ENCODE peak calls at places on chromosomes 16 and 17, in nine cellular contexts. One of them, this sample, is unnamed.

GRCh38 chr17:863880-864279 is 81.7 kb downstream of the MRM3 start:
- DNase-seq in NCI-H460: no peak
- DNase-seq in type B pancreatic cell: no peak
- DNase-seq in stimulated activated CD4-positive, alpha-beta T cell treated with anti-CD3 and anti-CD28 coated beads, Interleukin-2, amount 100 ng/mL, for 24 hours: no peak
- DNase-seq in fibroblast of lung: no peak
- DNase-seq in AML-193: no peak
- DNase-seq in activated CD4-positive, alpha-beta T cell treated with anti-CD3 and anti-CD28 coated beads, Interleukin-2, amount 50 U/mL, for 1 hour: no peak
- DNase-seq in suprapubic skin: no peak
- DNase-seq in effector CD4-positive, alpha-beta T cell: no peak
- DNase-seq in this sample: no peak

GRCh38 chr16:52597772-52598483 is 51.0 kb upstream of the TOX3 start:
- DNase-seq in fibroblast of lung: no peak
- DNase-seq in NCI-H460: no peak
- DNase-seq in type B pancreatic cell: no peak
- DNase-seq in activated CD4-positive, alpha-beta T cell treated with anti-CD3 and anti-CD28 coated beads, Interleukin-2, amount 50 U/mL, for 1 hour: no peak
- DNase-seq in suprapubic skin: no peak
- DNase-seq in AML-193: no peak
- DNase-seq in effector CD4-positive, alpha-beta T cell: no peak
- DNase-seq in stimulated activated CD4-positive, alpha-beta T cell treated with anti-CD3 and anti-CD28 coated beads, Interleukin-2, amount 100 ng/mL, for 24 hours: no peak
- DNase-seq in this sample: no peak

GRCh38 chr17:80596760-80597608 is 52.3 kb downstream of the RPTOR start:
- DNase-seq in effector CD4-positive, alpha-beta T cell: no peak
- DNase-seq in AML-193: no peak
- DNase-seq in stimulated activated CD4-positive, alpha-beta T cell treated with anti-CD3 and anti-CD28 coated beads, Interleukin-2, amount 100 ng/mL, for 24 hours: peak
- DNase-seq in NCI-H460: no peak
- DNase-seq in fibroblast of lung: peak
- DNase-seq in type B pancreatic cell: no peak
- DNase-seq in suprapubic skin: no peak
- DNase-seq in activated CD4-positive, alpha-beta T cell treated with anti-CD3 and anti-CD28 coated beads, Interleukin-2, amount 50 U/mL, for 1 hour: no peak
- DNase-seq in this sample: no peak

GRCh38 chr16:17386229-17386628 is 84.5 kb downstream of the XYLT1 start:
- DNase-seq in suprapubic skin: no peak
- DNase-seq in type B pancreatic cell: no peak
- DNase-seq in NCI-H460: no peak
- DNase-seq in effector CD4-positive, alpha-beta T cell: no peak
- DNase-seq in AML-193: no peak
- DNase-seq in stimulated activated CD4-positive, alpha-beta T cell treated with anti-CD3 and anti-CD28 coated beads, Interleukin-2, amount 100 ng/mL, for 24 hours: no peak
- DNase-seq in activated CD4-positive, alpha-beta T cell treated with anti-CD3 and anti-CD28 coated beads, Interleukin-2, amount 50 U/mL, for 1 hour: no peak
- DNase-seq in fibroblast of lung: no peak
- DNase-seq in this sample: no peak

GRCh38 chr17:207775-208174 is 26.3 kb upstream of the DOC2B start:
- DNase-seq in activated CD4-positive, alpha-beta T cell treated with anti-CD3 and anti-CD28 coated beads, Interleukin-2, amount 50 U/mL, for 1 hour: no peak
- DNase-seq in suprapubic skin: no peak
- DNase-seq in type B pancreatic cell: no peak
- DNase-seq in NCI-H460: no peak
- DNase-seq in AML-193: no peak
- DNase-seq in stimulated activated CD4-positive, alpha-beta T cell treated with anti-CD3 and anti-CD28 coated beads, Interleukin-2, amount 100 ng/mL, for 24 hours: no peak
- DNase-seq in effector CD4-positive, alpha-beta T cell: no peak
- DNase-seq in fibroblast of lung: no peak
- DNase-seq in this sample: no peak

GRCh38 chr17:60538726-60539125 is 12.7 kb upstream of the APPBP2 start:
- DNase-seq in type B pancreatic cell: no peak
- DNase-seq in AML-193: no peak
- DNase-seq in activated CD4-positive, alpha-beta T cell treated with anti-CD3 and anti-CD28 coated beads, Interleukin-2, amount 50 U/mL, for 1 hour: no peak
- DNase-seq in suprapubic skin: no peak
- DNase-seq in effector CD4-positive, alpha-beta T cell: no peak
- DNase-seq in NCI-H460: no peak
- DNase-seq in stimulated activated CD4-positive, alpha-beta T cell treated with anti-CD3 and anti-CD28 coated beads, Interleukin-2, amount 100 ng/mL, for 24 hours: no peak
- DNase-seq in fibroblast of lung: no peak
- DNase-seq in this sample: no peak

GRCh38 chr16:85205747-85206471 is 93.6 kb upstream of the CIBAR2 start:
- DNase-seq in effector CD4-positive, alpha-beta T cell: no peak
- DNase-seq in AML-193: no peak
- DNase-seq in stimulated activated CD4-positive, alpha-beta T cell treated with anti-CD3 and anti-CD28 coated beads, Interleukin-2, amount 100 ng/mL, for 24 hours: no peak
- DNase-seq in type B pancreatic cell: no peak
- DNase-seq in NCI-H460: no peak
- DNase-seq in suprapubic skin: no peak
- DNase-seq in fibroblast of lung: peak
- DNase-seq in activated CD4-positive, alpha-beta T cell treated with anti-CD3 and anti-CD28 coated beads, Interleukin-2, amount 50 U/mL, for 1 hour: no peak
- DNase-seq in this sample: no peak

GRCh38 chr17:44757045-44757917 is 1.5 kb upstream of the ADAM11 start:
- DNase-seq in suprapubic skin: no peak
- DNase-seq in stimulated activated CD4-positive, alpha-beta T cell treated with anti-CD3 and anti-CD28 coated beads, Interleukin-2, amount 100 ng/mL, for 24 hours: no peak
- DNase-seq in effector CD4-positive, alpha-beta T cell: no peak
- DNase-seq in fibroblast of lung: no peak
- DNase-seq in activated CD4-positive, alpha-beta T cell treated with anti-CD3 and anti-CD28 coated beads, Interleukin-2, amount 50 U/mL, for 1 hour: no peak
- DNase-seq in type B pancreatic cell: peak
- DNase-seq in NCI-H460: no peak
- DNase-seq in AML-193: no peak
- DNase-seq in this sample: no peak

GRCh38 chr16:50810241-50810965 is 68.5 kb downstream of the CYLD start:
- DNase-seq in type B pancreatic cell: peak
- DNase-seq in effector CD4-positive, alpha-beta T cell: no peak
- DNase-seq in stimulated activated CD4-positive, alpha-beta T cell treated with anti-CD3 and anti-CD28 coated beads, Interleukin-2, amount 100 ng/mL, for 24 hours: no peak
- DNase-seq in fibroblast of lung: no peak
- DNase-seq in activated CD4-positive, alpha-beta T cell treated with anti-CD3 and anti-CD28 coated beads, Interleukin-2, amount 50 U/mL, for 1 hour: no peak
- DNase-seq in NCI-H460: no peak
- DNase-seq in suprapubic skin: no peak
- DNase-seq in AML-193: no peak
- DNase-seq in this sample: no peak

GRCh38 chr17:784143-784542 is 2.0 kb downstream of the MRM3 start:
- DNase-seq in AML-193: no peak
- DNase-seq in suprapubic skin: no peak
- DNase-seq in effector CD4-positive, alpha-beta T cell: no peak
- DNase-seq in stimulated activated CD4-positive, alpha-beta T cell treated with anti-CD3 and anti-CD28 coated beads, Interleukin-2, amount 100 ng/mL, for 24 hours: no peak
- DNase-seq in NCI-H460: no peak
- DNase-seq in type B pancreatic cell: no peak
- DNase-seq in fibroblast of lung: no peak
- DNase-seq in activated CD4-positive, alpha-beta T cell treated with anti-CD3 and anti-CD28 coated beads, Interleukin-2, amount 50 U/mL, for 1 hour: no peak
- DNase-seq in this sample: no peak

GRCh38 chr17:1486802-1487695 is 5.4 kb downstream of the MYO1C start:
- DNase-seq in suprapubic skin: peak
- DNase-seq in activated CD4-positive, alpha-beta T cell treated with anti-CD3 and anti-CD28 coated beads, Interleukin-2, amount 50 U/mL, for 1 hour: peak
- DNase-seq in type B pancreatic cell: no peak
- DNase-seq in fibroblast of lung: peak
- DNase-seq in NCI-H460: peak
- DNase-seq in effector CD4-positive, alpha-beta T cell: peak
- DNase-seq in AML-193: no peak
- DNase-seq in stimulated activated CD4-positive, alpha-beta T cell treated with anti-CD3 and anti-CD28 coated beads, Interleukin-2, amount 100 ng/mL, for 24 hours: peak
- DNase-seq in this sample: peak

GRCh38 chr16:19393226-19394074 is 24.2 kb upstream of the TMC5 start:
- DNase-seq in suprapubic skin: no peak
- DNase-seq in AML-193: no peak
- DNase-seq in effector CD4-positive, alpha-beta T cell: no peak
- DNase-seq in fibroblast of lung: peak
- DNase-seq in activated CD4-positive, alpha-beta T cell treated with anti-CD3 and anti-CD28 coated beads, Interleukin-2, amount 50 U/mL, for 1 hour: no peak
- DNase-seq in NCI-H460: no peak
- DNase-seq in type B pancreatic cell: no peak
- DNase-seq in stimulated activated CD4-positive, alpha-beta T cell treated with anti-CD3 and anti-CD28 coated beads, Interleukin-2, amount 100 ng/mL, for 24 hours: no peak
- DNase-seq in this sample: no peak

GRCh38 chr16:78684040-78684611 is 584.7 kb downstream of the WWOX start:
- DNase-seq in NCI-H460: no peak
- DNase-seq in stimulated activated CD4-positive, alpha-beta T cell treated with anti-CD3 and anti-CD28 coated beads, Interleukin-2, amount 100 ng/mL, for 24 hours: no peak
- DNase-seq in suprapubic skin: peak
- DNase-seq in activated CD4-positive, alpha-beta T cell treated with anti-CD3 and anti-CD28 coated beads, Interleukin-2, amount 50 U/mL, for 1 hour: no peak
- DNase-seq in AML-193: no peak
- DNase-seq in type B pancreatic cell: no peak
- DNase-seq in fibroblast of lung: peak
- DNase-seq in effector CD4-positive, alpha-beta T cell: no peak
- DNase-seq in this sample: no peak

GRCh38 chr17:29357821-29358232 is 32.3 kb upstream of the TAOK1 start:
- DNase-seq in type B pancreatic cell: no peak
- DNase-seq in NCI-H460: peak
- DNase-seq in suprapubic skin: no peak
- DNase-seq in stimulated activated CD4-positive, alpha-beta T cell treated with anti-CD3 and anti-CD28 coated beads, Interleukin-2, amount 100 ng/mL, for 24 hours: no peak
- DNase-seq in fibroblast of lung: peak
- DNase-seq in effector CD4-positive, alpha-beta T cell: no peak
- DNase-seq in AML-193: no peak
- DNase-seq in activated CD4-positive, alpha-beta T cell treated with anti-CD3 and anti-CD28 coated beads, Interleukin-2, amount 50 U/mL, for 1 hour: no peak
- DNase-seq in this sample: no peak

GRCh38 chr16:84455031-84455430 is 49.4 kb downstream of the MEAK7 start:
- DNase-seq in AML-193: no peak
- DNase-seq in NCI-H460: no peak
- DNase-seq in stimulated activated CD4-positive, alpha-beta T cell treated with anti-CD3 and anti-CD28 coated beads, Interleukin-2, amount 100 ng/mL, for 24 hours: no peak
- DNase-seq in type B pancreatic cell: peak
- DNase-seq in fibroblast of lung: no peak
- DNase-seq in suprapubic skin: peak
- DNase-seq in effector CD4-positive, alpha-beta T cell: no peak
- DNase-seq in activated CD4-positive, alpha-beta T cell treated with anti-CD3 and anti-CD28 coated beads, Interleukin-2, amount 50 U/mL, for 1 hour: no peak
- DNase-seq in this sample: no peak

GRCh38 chr16:51061355-51061754 is 89.7 kb downstream of the SALL1 start:
- DNase-seq in activated CD4-positive, alpha-beta T cell treated with anti-CD3 and anti-CD28 coated beads, Interleukin-2, amount 50 U/mL, for 1 hour: no peak
- DNase-seq in type B pancreatic cell: no peak
- DNase-seq in effector CD4-positive, alpha-beta T cell: no peak
- DNase-seq in AML-193: no peak
- DNase-seq in suprapubic skin: no peak
- DNase-seq in fibroblast of lung: no peak
- DNase-seq in stimulated activated CD4-positive, alpha-beta T cell treated with anti-CD3 and anti-CD28 coated beads, Interleukin-2, amount 100 ng/mL, for 24 hours: no peak
- DNase-seq in NCI-H460: no peak
- DNase-seq in this sample: no peak

GRCh38 chr17:39277110-39277509 is 51.4 kb upstream of the STAC2 start:
- DNase-seq in activated CD4-positive, alpha-beta T cell treated with anti-CD3 and anti-CD28 coated beads, Interleukin-2, amount 50 U/mL, for 1 hour: no peak
- DNase-seq in NCI-H460: no peak
- DNase-seq in effector CD4-positive, alpha-beta T cell: no peak
- DNase-seq in AML-193: no peak
- DNase-seq in fibroblast of lung: no peak
- DNase-seq in stimulated activated CD4-positive, alpha-beta T cell treated with anti-CD3 and anti-CD28 coated beads, Interleukin-2, amount 100 ng/mL, for 24 hours: no peak
- DNase-seq in suprapubic skin: no peak
- DNase-seq in type B pancreatic cell: no peak
- DNase-seq in this sample: no peak

GRCh38 chr16:68093816-68094613 is 8.8 kb downstream of the NFATC3 start:
- DNase-seq in fibroblast of lung: peak
- DNase-seq in AML-193: peak
- DNase-seq in suprapubic skin: no peak
- DNase-seq in effector CD4-positive, alpha-beta T cell: no peak
- DNase-seq in stimulated activated CD4-positive, alpha-beta T cell treated with anti-CD3 and anti-CD28 coated beads, Interleukin-2, amount 100 ng/mL, for 24 hours: no peak
- DNase-seq in type B pancreatic cell: no peak
- DNase-seq in activated CD4-positive, alpha-beta T cell treated with anti-CD3 and anti-CD28 coated beads, Interleukin-2, amount 50 U/mL, for 1 hour: no peak
- DNase-seq in NCI-H460: peak
- DNase-seq in this sample: no peak

GRCh38 chr17:45973099-45973838 is 25.8 kb upstream of the STH start:
- DNase-seq in stimulated activated CD4-positive, alpha-beta T cell treated with anti-CD3 and anti-CD28 coated beads, Interleukin-2, amount 100 ng/mL, for 24 hours: no peak
- DNase-seq in activated CD4-positive, alpha-beta T cell treated with anti-CD3 and anti-CD28 coated beads, Interleukin-2, amount 50 U/mL, for 1 hour: no peak
- DNase-seq in suprapubic skin: no peak
- DNase-seq in NCI-H460: no peak
- DNase-seq in fibroblast of lung: no peak
- DNase-seq in type B pancreatic cell: no peak
- DNase-seq in effector CD4-positive, alpha-beta T cell: no peak
- DNase-seq in AML-193: no peak
- DNase-seq in this sample: no peak

GRCh38 chr16:11257131-11257938 is 1.3 kb upstream of the SOCS1 start:
- DNase-seq in stimulated activated CD4-positive, alpha-beta T cell treated with anti-CD3 and anti-CD28 coated beads, Interleukin-2, amount 100 ng/mL, for 24 hours: peak
- DNase-seq in fibroblast of lung: peak
- DNase-seq in type B pancreatic cell: no peak
- DNase-seq in suprapubic skin: peak
- DNase-seq in activated CD4-positive, alpha-beta T cell treated with anti-CD3 and anti-CD28 coated beads, Interleukin-2, amount 50 U/mL, for 1 hour: peak
- DNase-seq in effector CD4-positive, alpha-beta T cell: peak
- DNase-seq in AML-193: peak
- DNase-seq in NCI-H460: peak
- DNase-seq in this sample: peak

GRCh38 chr17:80479246-80479566 is 2.8 kb upstream of the NPTX1 start:
- DNase-seq in AML-193: no peak
- DNase-seq in fibroblast of lung: no peak
- DNase-seq in type B pancreatic cell: no peak
- DNase-seq in stimulated activated CD4-positive, alpha-beta T cell treated with anti-CD3 and anti-CD28 coated beads, Interleukin-2, amount 100 ng/mL, for 24 hours: no peak
- DNase-seq in activated CD4-positive, alpha-beta T cell treated with anti-CD3 and anti-CD28 coated beads, Interleukin-2, amount 50 U/mL, for 1 hour: no peak
- DNase-seq in NCI-H460: no peak
- DNase-seq in effector CD4-positive, alpha-beta T cell: no peak
- DNase-seq in suprapubic skin: no peak
- DNase-seq in this sample: no peak

GRCh38 chr16:75526032-75526790 is 9.7 kb downstream of the CHST5 start:
- DNase-seq in type B pancreatic cell: no peak
- DNase-seq in suprapubic skin: no peak
- DNase-seq in activated CD4-positive, alpha-beta T cell treated with anti-CD3 and anti-CD28 coated beads, Interleukin-2, amount 50 U/mL, for 1 hour: no peak
- DNase-seq in fibroblast of lung: no peak
- DNase-seq in stimulated activated CD4-positive, alpha-beta T cell treated with anti-CD3 and anti-CD28 coated beads, Interleukin-2, amount 100 ng/mL, for 24 hours: no peak
- DNase-seq in AML-193: no peak
- DNase-seq in effector CD4-positive, alpha-beta T cell: no peak
- DNase-seq in NCI-H460: no peak
- DNase-seq in this sample: no peak